ENCODE peak calls at places on chromosome 10, in four cellular contexts. D is K562, J is HepG2, H is GM12878. K is an unnamed sample.

GRCh38 chr10:119689016-119689564 is 36.8 kb upstream of the INPP5F start:
- DNase-seq in D (no peak), J (no peak), H (no peak), K (no peak)

GRCh38 chr10:70799124-70799523 is 13.9 kb upstream of the TBATA start:
- DNase-seq in D (no peak), J (no peak), H (no peak), K (no peak)

GRCh38 chr10:31754803-31755624 is 173.6 kb downstream of the ARHGAP12 start:
- DNase-seq in D (no peak), J (peak), H (no peak), K (peak)

GRCh38 chr10:78890506-78890905 is 178.3 kb upstream of the ZMIZ1 start:
- DNase-seq in D (no peak), J (no peak), H (no peak), K (no peak)

GRCh38 chr10:109698888-109699685 is 224.2 kb downstream of the XPNPEP1 start:
- DNase-seq in D (no peak), J (no peak), H (no peak), K (no peak)

GRCh38 chr10:48807786-48808185 is 123.1 kb downstream of the WDFY4 start:
- DNase-seq in D (no peak), J (no peak), H (no peak), K (no peak)

GRCh38 chr10:6782378-6782777 is 202.3 kb upstream of the PRKCQ start:
- DNase-seq in D (no peak), J (no peak), H (no peak), K (no peak)

GRCh38 chr10:76491216-76491615 is 1059.8 kb downstream of the LRMDA start:
- DNase-seq in D (no peak), J (no peak), H (no peak), K (no peak)

GRCh38 chr10:119263966-119264621 is 56.7 kb downstream of the GRK5 start:
- DNase-seq in D (no peak), J (no peak), H (no peak), K (no peak)

GRCh38 chr10:5553400-5554170 is 28.8 kb downstream of the CALML3 start:
- DNase-seq in D (no peak), J (no peak), H (no peak), K (peak)

GRCh38 chr10:95403690-95404459 is 113.1 kb upstream of the PDLIM1 start:
- DNase-seq in D (peak), J (no peak), H (no peak), K (no peak)

DNA sequence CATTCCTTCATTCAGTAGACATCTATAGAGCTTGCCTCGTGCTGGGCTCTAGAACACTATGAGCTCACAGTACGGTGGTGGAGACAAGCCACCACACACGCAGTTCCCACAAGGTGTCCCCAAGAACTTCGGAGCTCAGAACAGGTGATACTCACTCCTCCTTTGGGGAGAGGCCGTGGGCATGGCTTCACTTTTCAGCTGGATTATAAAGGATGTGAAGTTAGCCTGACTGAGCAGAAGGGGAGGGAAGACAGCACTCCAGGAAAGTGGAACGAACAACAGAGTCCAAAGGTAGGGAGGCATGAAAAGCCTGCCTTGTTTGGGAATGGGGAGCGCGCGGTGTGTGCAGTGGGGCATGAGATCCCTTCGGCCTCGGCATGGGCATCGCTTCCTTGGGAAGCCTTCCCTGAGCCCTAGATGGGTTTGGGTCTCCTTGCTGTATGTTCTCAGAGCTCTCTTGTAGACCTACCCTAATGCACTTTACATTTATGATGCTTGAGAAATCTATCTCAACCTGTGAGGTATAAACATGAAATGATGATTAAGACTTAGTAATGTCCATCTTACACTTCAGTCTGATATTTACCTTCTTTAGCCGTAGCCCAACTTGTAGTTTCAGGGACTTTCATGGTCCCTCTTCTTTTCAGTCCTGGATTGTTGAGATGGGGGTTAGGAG is 852 bp upstream of the OGA start:
- DNase-seq in D (peak), J (peak), H (no peak), K (peak)
- TF ChIP-seq CBFB in D (peak), J (no peak), H (no peak), K (no peak)

DNA sequence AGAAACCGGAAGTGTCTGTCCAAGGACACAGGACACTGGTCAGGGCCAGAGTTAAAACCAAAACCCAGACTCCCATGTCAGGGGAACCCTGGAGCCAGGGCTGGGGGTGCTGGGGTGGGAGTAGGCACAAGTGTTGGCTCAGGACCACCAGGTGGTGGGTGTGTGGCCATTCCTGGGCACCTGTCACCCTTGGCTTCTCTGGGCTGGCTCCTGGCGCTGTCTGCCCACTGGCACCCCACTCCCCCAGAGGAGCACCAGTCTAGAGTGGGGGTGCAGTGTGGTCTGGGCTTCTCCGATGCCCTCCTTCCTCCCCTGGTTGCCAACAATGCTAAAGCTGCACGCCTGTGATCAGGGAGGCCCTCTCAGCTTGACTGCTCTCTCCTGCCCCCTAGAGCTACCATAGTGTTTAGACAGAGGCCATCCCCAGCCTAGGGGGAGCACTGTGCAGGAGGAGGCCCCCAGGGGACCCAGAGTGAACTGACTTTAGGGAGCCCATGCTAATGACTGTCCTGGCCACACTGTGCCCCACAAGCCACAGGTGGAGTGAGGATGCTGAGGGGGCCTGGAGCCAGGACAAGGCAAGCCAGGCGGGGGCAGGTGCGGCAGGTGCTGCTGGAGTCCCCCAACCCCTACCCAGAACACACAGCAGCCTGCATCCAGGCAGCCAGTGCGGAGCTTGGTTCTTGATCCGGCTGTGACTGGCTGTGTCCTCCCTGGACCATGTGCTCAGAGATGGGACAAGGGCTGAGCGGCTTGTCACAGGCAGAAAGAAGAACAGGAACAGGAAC is 11.0 kb downstream of the RASGEF1A start:
- DNase-seq in D (peak), J (peak), H (no peak), K (peak)
- TF ChIP-seq ETV6 in D (no peak), J (no peak), H (no peak), K (no peak)

DNA sequence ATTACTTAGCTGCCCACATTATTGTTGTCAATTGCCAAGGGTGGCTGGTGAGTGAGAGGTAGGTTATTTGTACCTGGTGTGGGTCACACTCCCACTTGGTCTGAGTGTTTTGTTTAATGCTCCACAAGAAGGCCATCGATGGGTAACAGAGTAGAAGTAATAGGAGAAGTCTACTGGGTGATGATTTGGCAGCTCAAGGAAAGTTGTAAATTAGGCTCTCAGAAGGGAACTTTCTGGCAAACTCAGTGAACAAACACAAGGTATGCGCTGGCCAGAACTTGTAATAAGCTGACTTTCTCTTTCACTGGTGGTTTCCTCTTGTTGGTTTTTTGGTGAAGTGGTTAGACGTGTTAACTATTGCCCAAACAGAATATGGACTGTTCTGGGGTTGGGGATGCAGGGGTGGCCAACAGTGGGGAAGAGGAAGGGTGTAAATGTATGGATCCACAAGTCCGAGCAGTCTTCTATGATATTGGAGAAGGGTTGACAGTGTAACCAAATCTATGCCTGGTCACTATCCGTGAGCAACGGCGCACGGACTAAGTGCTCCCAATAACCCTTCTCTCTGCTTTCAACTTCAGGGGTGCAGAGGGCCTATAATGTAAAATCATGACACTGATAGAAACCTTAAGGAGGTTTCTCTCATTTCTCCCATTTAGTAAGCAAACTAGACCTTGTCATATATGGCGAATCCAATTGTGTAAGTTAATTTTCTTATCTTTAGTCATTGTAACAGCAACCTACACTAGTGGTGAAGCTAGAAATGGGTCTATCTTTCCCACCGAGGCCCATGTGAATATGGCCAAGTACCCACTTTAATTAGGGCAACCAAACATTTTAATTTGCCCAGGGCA is 212.8 kb downstream of the PTEN start:
- DNase-seq in D (no peak), J (no peak), H (no peak), K (no peak)
- TF ChIP-seq CBFB in D (no peak), J (no peak), H (no peak), K (no peak)

GRCh38 chr10:103676058-103676785 is 179.2 kb downstream of the SH3PXD2A start:
- DNase-seq in D (no peak), J (no peak), H (no peak), K (no peak)
- TF ChIP-seq ETV6 in D (no peak), J (no peak), H (no peak), K (no peak)

GRCh38 chr10:63268139-63268797 is 135.1 kb downstream of the NRBF2 start:
- DNase-seq in D (no peak), J (peak), H (no peak), K (no peak)
- TF ChIP-seq CBFB in D (no peak), J (no peak), H (no peak), K (no peak)

GRCh38 chr10:132606031-132606491 is 68.5 kb downstream of the INPP5A start:
- DNase-seq in D (no peak), J (no peak), H (no peak), K (no peak)
- TF ChIP-seq ETV6 in D (no peak), J (no peak), H (no peak), K (no peak)

GRCh38 chr10:123642697-123643096 is 23.5 kb upstream of the GPR26 start:
- DNase-seq in D (no peak), J (peak), H (no peak), K (no peak)

GRCh38 chr10:123645016-123645415 is 21.1 kb upstream of the GPR26 start:
- DNase-seq in D (no peak), J (no peak), H (no peak), K (no peak)

GRCh38 chr10:123645615-123646014 is 20.5 kb upstream of the GPR26 start:
- DNase-seq in D (no peak), J (no peak), H (no peak), K (no peak)

GRCh38 chr10:123642293-123642692 is 23.9 kb upstream of the GPR26 start:
- DNase-seq in D (no peak), J (no peak), H (no peak), K (no peak)

GRCh38 chr10:123643315-123643714 is 22.8 kb upstream of the GPR26 start:
- DNase-seq in D (no peak), J (no peak), H (no peak), K (peak)
- TF ChIP-seq CBFB in D (no peak), J (no peak), H (no peak), K (no peak)